ENCODE peak calls at places on chromosomes 2 and 18, in six cellular contexts. P is H54; Z is activated CD4-positive, CD25-positive, alpha-beta regulatory T cell; L is activated naive CD4-positive, alpha-beta T cell treated with anti-CD3 and anti-CD28 coated beads for 36 hours; K is skeletal muscle cell; S is glutamatergic neuron. J is an unnamed sample.
A peak's percentile ranks its signal among the peaks of the same experiment; 100 is the strongest.

GRCh38 chr2:158968396-158969161 is at the start of gene TANC1:
- DNase-seq in S (peak; percentile 93), K (peak; percentile 78), L (peak; percentile 85), Z (no peak), P (peak; percentile 65), J (no peak)

GRCh38 chr18:27073404-27073830 is 111.7 kb downstream of the CHST9 start:
- DNase-seq in L (no peak), K (no peak), P (no peak), S (no peak), Z (no peak), J (no peak)

GRCh38 chr2:65429799-65430514 is 2.4 kb downstream of the SPRED2 start:
- DNase-seq in S (peak; percentile 39), P (no peak), L (no peak), Z (no peak), K (no peak), J (no peak)

GRCh38 chr18:30175061-30175574 is 867.4 kb downstream of the DSC3 start:
- DNase-seq in S (no peak), K (no peak), P (no peak), L (no peak), Z (no peak), J (no peak)

GRCh38 chr2:191341436-191341835 is 96.2 kb downstream of the MYO1B start:
- DNase-seq in L (no peak), S (no peak), P (no peak), Z (no peak), K (no peak), J (no peak)

GRCh38 chr2:25341753-25342371 is at the start of gene DNMT3A:
- DNase-seq in L (peak; percentile 66), P (peak; percentile 73), K (no peak), S (peak; percentile 84), Z (peak; percentile 61), J (no peak)

GRCh38 chr2:178237488-178238143 is 43.3 kb downstream of the OSBPL6 start:
- DNase-seq in S (no peak), P (no peak), K (no peak), Z (no peak), L (no peak), J (no peak)

GRCh38 chr2:156099382-156099781 is 233.1 kb downstream of the NR4A2 start:
- DNase-seq in K (no peak), S (no peak), Z (no peak), P (no peak), L (no peak), J (no peak)

GRCh38 chr18:79634186-79634585 is 45.4 kb upstream of the CTDP1 start:
- DNase-seq in P (no peak), L (no peak), K (no peak), Z (no peak), S (no peak), J (no peak)

GRCh38 chr2:19607931-19608762 is 249.7 kb upstream of the OSR1 start:
- DNase-seq in S (no peak), Z (no peak), L (no peak), K (peak; percentile 97), P (peak; percentile 41), J (no peak)

GRCh38 chr2:183267148-183267827 is 143.0 kb downstream of the NUP35 start:
- DNase-seq in L (no peak), S (no peak), P (no peak), Z (no peak), K (no peak), J (no peak)

GRCh38 chr2:25567406-25567805 is 106.0 kb downstream of the DTNB start:
- DNase-seq in K (no peak), Z (no peak), S (no peak), P (peak; percentile 14), L (peak; percentile 44), J (no peak)